ENCODE peak calls at places on chromosomes 13 and 19, in nine cellular contexts. B, T, E, C, H, U, W, M and L are unnamed samples.
A peak's percentile ranks its signal among the peaks of the same experiment; 100 is the strongest.

GRCh38 chr13:93726173-93727019 is 499.8 kb downstream of the GPC6 start:
- DNase-seq in C (no peak), B (no peak), M (no peak), E (no peak), W (no peak), H (no peak), U (no peak), T (no peak), L (no peak)

GRCh38 chr19:41666075-41666474 is 22.0 kb downstream of the CEACAM7 start:
- DNase-seq in E (no peak), M (no peak), B (no peak), T (no peak), W (no peak), U (no peak), C (no peak), H (no peak), L (no peak)

GRCh38 chr19:51253088-51253806 is 2.4 kb downstream of the SIGLECL1 start:
- DNase-seq in E (no peak), C (no peak), W (no peak), U (no peak), M (no peak), B (no peak), H (no peak), T (no peak), L (no peak)

GRCh38 chr13:23514076-23514475 is 56.1 kb upstream of the TNFRSF19 start:
- DNase-seq in W (no peak), E (no peak), M (no peak), C (no peak), U (no peak), H (no peak), T (no peak), B (no peak), L (no peak)

GRCh38 chr13:24022568-24022967 is 125.3 kb upstream of the C1QTNF9B start:
- DNase-seq in B (no peak), C (no peak), T (peak; percentile 50), E (no peak), M (no peak), H (no peak), U (no peak), W (no peak), L (no peak)

GRCh38 chr19:36652958-36653357 is 13.7 kb downstream of the ZNF461 start:
- DNase-seq in M (no peak), W (no peak), U (no peak), H (no peak), B (no peak), C (no peak), E (no peak), T (no peak), L (no peak)

GRCh38 chr13:27309967-27310598 is 39.5 kb downstream of the RASL11A start:
- DNase-seq in H (no peak), T (peak; percentile 57), B (no peak), U (no peak), W (no peak), C (no peak), M (no peak), E (peak; percentile 11), L (no peak)

GRCh38 chr13:102771298-102772041 is 2.1 kb downstream of the TEX30 start:
- DNase-seq in C (no peak), E (no peak), H (no peak), M (no peak), U (no peak), W (no peak), B (no peak), T (no peak), L (no peak)

GRCh38 chr19:19642506-19643157 is 825 bp downstream of the GMIP start:
- DNase-seq in T (no peak), B (no peak), W (peak; percentile 25), C (no peak), H (no peak), U (no peak), M (no peak), E (no peak), L (no peak)

GRCh38 chr19:19257836-19258588 is 15.1 kb downstream of the TM6SF2 start:
- DNase-seq in H (no peak), W (no peak), B (no peak), M (no peak), U (no peak), E (no peak), C (no peak), T (no peak), L (no peak)

GRCh38 chr13:40290758-40291157 is 375.7 kb downstream of the FOXO1 start:
- DNase-seq in M (no peak), T (no peak), U (no peak), W (no peak), E (no peak), B (no peak), H (no peak), C (no peak), L (no peak)

GRCh38 chr13:99004931-99005330 is 27.1 kb upstream of the DOCK9 start:
- DNase-seq in E (no peak), B (no peak), C (no peak), T (no peak), U (no peak), M (no peak), W (no peak), H (no peak), L (no peak)